ENCODE peak calls at places on chromosomes 13 and 19, in five cellular contexts. N is GM06990, X is HFFc6, P is uterus, B is MCF 10A. S is an unnamed sample.

GRCh38 chr13:33228645-33229445 is 56.7 kb downstream of the STARD13 start:
- DNase-seq in N (no peak), X (peak; percentile 73), P (no peak), B (peak; percentile 61), S (no peak)

GRCh38 chr13:24168392-24168750 is 7.9 kb downstream of the SPATA13 start:
- DNase-seq in N (no peak), X (no peak), P (no peak), B (no peak), S (no peak)

GRCh38 chr13:46831588-46832194 is 34.7 kb upstream of the ESD start:
- DNase-seq in N (peak; percentile 9), X (peak; percentile 36), P (peak; percentile 20), B (peak; percentile 62), S (no peak)

GRCh38 chr19:11736696-11737095 is 2.0 kb downstream of the ZNF823 start:
- DNase-seq in N (peak; percentile 42), X (peak; percentile 77), P (no peak), B (peak; percentile 18), S (no peak)

GRCh38 chr19:16611121-16611520 is 16.9 kb downstream of the MED26 start:
- DNase-seq in N (no peak), X (no peak), P (no peak), B (no peak), S (no peak)

GRCh38 chr13:72253754-72254153 is 386.8 kb upstream of the DACH1 start:
- DNase-seq in N (no peak), X (no peak), P (no peak), B (no peak), S (no peak)

GRCh38 chr13:48155850-48156249 is 60.9 kb upstream of the MED4 start:
- DNase-seq in N (peak; percentile 36), X (peak; percentile 25), P (no peak), B (peak; percentile 89), S (no peak)

GRCh38 chr19:16661480-16662034 is 618 bp downstream of the TMEM38A start:
- DNase-seq in N (peak; percentile 71), X (no peak), P (peak; percentile 40), B (no peak), S (no peak)

GRCh38 chr19:7679017-7679720 is 1.5 kb upstream of the TRAPPC5 start:
- DNase-seq in N (peak; percentile 60), X (no peak), P (no peak), B (no peak), S (peak; percentile 77)

GRCh38 chr19:2043269-2043641 is 7.8 kb downstream of the MKNK2 start:
- DNase-seq in N (peak; percentile 30), X (no peak), P (peak; percentile 23), B (no peak), S (no peak)

GRCh38 chr13:59771272-59771671 is 392.5 kb downstream of the DIAPH3 start:
- DNase-seq in N (no peak), X (peak; percentile 35), P (no peak), B (no peak), S (no peak)

GRCh38 chr13:52842440-52842839 is 6.0 kb downstream of the PCDH8 start:
- DNase-seq in N (no peak), X (no peak), P (no peak), B (no peak), S (no peak)

GRCh38 chr13:50170447-50171037 is 155.3 kb downstream of the KCNRG start:
- DNase-seq in N (no peak), X (no peak), P (no peak), B (peak; percentile 42), S (no peak)

GRCh38 chr13:68588623-68589022 is 1358.5 kb upstream of the PCDH9 start:
- DNase-seq in N (no peak), X (no peak), P (no peak), B (no peak), S (no peak)

GRCh38 chr13:112828756-112829155 is 138.9 kb downstream of the ATP11A start:
- DNase-seq in N (no peak), X (no peak), P (no peak), B (no peak), S (no peak)

GRCh38 chr19:2846180-2846935 is 5.1 kb downstream of the ZNF555 start:
- DNase-seq in N (no peak), X (no peak), P (no peak), B (no peak), S (no peak)

GRCh38 chr19:19627716-19628498 is at the start of gene LPAR2:
- DNase-seq in N (peak; percentile 80), X (no peak), P (no peak), B (peak; percentile 52), S (no peak)

GRCh38 chr19:23823952-23824389 is 65.3 kb upstream of the ZNF681 start:
- DNase-seq in N (peak; percentile 14), X (no peak), P (no peak), B (peak; percentile 16), S (no peak)

GRCh38 chr13:32314968-32315254 is 252 bp downstream of the ZAR1L start:
- DNase-seq in N (no peak), X (peak; percentile 48), P (no peak), B (no peak), S (peak; percentile 70)

GRCh38 chr13:81610613-81611012 is 1269.7 kb upstream of the SPRY2 start:
- DNase-seq in N (no peak), X (no peak), P (no peak), B (no peak), S (no peak)
- TF ChIP-seq CTCF in N (no peak), X (no peak), P (no peak), B (no peak), S (no peak)

DNA sequence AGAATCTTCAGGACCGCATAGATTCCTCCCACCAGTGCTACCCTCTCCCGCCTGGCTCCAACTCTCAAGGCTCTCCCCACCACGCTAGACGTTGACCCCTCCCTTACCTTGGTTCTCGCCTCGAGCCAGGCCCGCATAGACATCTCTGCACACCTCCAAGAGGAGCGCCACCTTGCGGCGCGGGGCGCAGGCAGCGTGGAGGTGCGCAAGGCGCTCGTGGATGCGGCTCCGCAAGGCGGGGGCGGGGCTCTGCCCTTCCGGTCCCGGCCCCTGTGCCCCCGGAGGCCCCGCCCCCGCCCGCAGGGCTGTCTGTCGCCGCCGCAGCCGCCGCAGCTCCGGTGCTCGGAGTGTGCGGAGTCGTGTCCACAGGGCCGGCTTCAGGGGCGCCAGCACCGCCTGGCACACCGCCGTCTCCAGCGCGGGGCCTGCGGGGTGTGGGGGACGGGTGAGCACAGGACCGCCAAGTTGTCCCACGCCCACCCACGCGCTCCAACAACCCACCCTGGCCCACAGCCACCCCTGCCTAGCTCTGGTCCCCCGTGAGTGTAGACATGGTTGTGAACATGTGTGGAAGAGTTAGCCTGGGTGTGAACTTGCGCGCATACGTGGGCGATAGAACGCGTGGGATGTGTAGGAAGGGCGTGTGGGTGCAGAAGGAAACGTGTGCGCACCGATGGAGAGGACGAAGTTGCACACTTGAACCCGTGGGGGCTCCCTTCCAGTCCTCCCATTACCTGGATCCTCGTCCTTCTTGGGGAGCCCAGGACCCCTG is 8.1 kb downstream of the RINL start:
- DNase-seq in N (peak; percentile 93), X (peak; percentile 24), P (peak; percentile 81), B (peak; percentile 39), S (peak; percentile 73)
- TF ChIP-seq CTCF in N (peak; percentile 79), X (peak; percentile 89), P (peak; percentile 91), B (peak; percentile 41), S (peak; percentile 97)

GRCh38 chr13:100620792-100621191 is 32.2 kb upstream of the GGACT start:
- DNase-seq in N (no peak), X (no peak), P (no peak), B (no peak), S (no peak)
- TF ChIP-seq CTCF in N (no peak), X (no peak), P (no peak), B (no peak), S (no peak)

GRCh38 chr19:46488551-46488950 is 7.1 kb downstream of the PNMA8B start:
- DNase-seq in N (no peak), X (no peak), P (no peak), B (no peak), S (no peak)

GRCh38 chr19:46487178-46487801 is 8.4 kb downstream of the PNMA8B start:
- DNase-seq in N (no peak), X (no peak), P (no peak), B (no peak), S (no peak)

GRCh38 chr19:46487802-46488445 is 7.7 kb downstream of the PNMA8B start:
- DNase-seq in N (peak; percentile 67), X (peak; percentile 57), P (peak; percentile 88), B (peak; percentile 74), S (no peak)

GRCh38 chr19:46490774-46491173 is 4.9 kb downstream of the PNMA8B start:
- DNase-seq in N (no peak), X (no peak), P (no peak), B (no peak), S (no peak)

GRCh38 chr19:46489445-46490272 is 6.0 kb downstream of the PNMA8B start:
- DNase-seq in N (no peak), X (peak; percentile 41), P (peak; percentile 58), B (no peak), S (no peak)
- TF ChIP-seq CTCF in N (no peak), X (peak; percentile 55), P (peak; percentile 27), B (no peak), S (no peak)

GRCh38 chr19:30480097-30480496 is 107.9 kb downstream of the ZNF536 start:
- DNase-seq in N (no peak), X (no peak), P (no peak), B (no peak), S (no peak)
- TF ChIP-seq CTCF in N (no peak), X (no peak), P (no peak), B (no peak), S (no peak)

DNA sequence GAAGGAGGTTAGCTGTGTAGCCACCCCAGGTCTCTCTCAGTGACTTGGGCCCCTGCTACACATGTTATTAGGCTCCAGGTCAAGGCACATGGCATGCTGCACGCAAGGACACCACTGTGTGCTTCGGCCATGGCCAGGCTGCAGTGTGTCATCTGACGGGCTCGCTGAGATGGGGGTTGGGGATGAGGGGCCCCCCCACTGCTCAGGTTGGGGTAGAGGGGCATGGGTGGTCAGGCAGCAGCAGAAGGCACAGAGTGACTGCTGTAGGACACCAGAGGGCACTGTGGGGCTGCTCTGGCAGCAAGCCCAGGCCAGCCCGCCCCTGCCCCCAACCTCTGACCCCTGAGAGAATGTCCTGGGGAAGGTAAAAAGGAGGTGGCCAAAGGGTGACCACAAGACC is 32.2 kb upstream of the ISYNA1 start:
- DNase-seq in N (no peak), X (no peak), P (no peak), B (peak; percentile 31), S (no peak)
- TF ChIP-seq CTCF in N (peak; percentile 62), X (peak; percentile 10), P (peak; percentile 15), B (peak; percentile 33), S (peak; percentile 55)

S was measured in CD14-positive monocyte.